ENCODE peak calls at places on chromosomes 16 and 17, in nine cellular contexts. L is EL, H is NCI-H774, N is EH, I is choroid plexus epithelial cell, V is RKO, Q is caudate nucleus, P is NCI-H1694, Y is SK-N-SH. A is an unnamed sample.

GRCh38 chr16:19524866-19525723 is 1.4 kb downstream of the CCP110 start:
- DNase-seq in L (peak; percentile 14), H (no peak), N (peak; percentile 9), I (no peak), V (peak; percentile 51), Q (no peak), P (no peak), Y (peak; percentile 28), A (no peak)

GRCh38 chr17:7017827-7018200 is 5.0 kb upstream of the BCL6B start:
- DNase-seq in L (no peak), H (no peak), N (no peak), I (no peak), V (no peak), Q (no peak), P (no peak), Y (no peak), A (no peak)

GRCh38 chr16:89179656-89180315 is 8.2 kb downstream of the CDH15 start:
- DNase-seq in L (no peak), H (no peak), N (no peak), I (no peak), V (no peak), Q (no peak), P (no peak), Y (no peak), A (no peak)

GRCh38 chr16:27417047-27417671 is 15.2 kb downstream of the IL21R start:
- DNase-seq in L (no peak), H (no peak), N (no peak), I (no peak), V (no peak), Q (no peak), P (no peak), Y (no peak), A (no peak)

GRCh38 chr17:56674401-56674925 is 81.0 kb downstream of the NOG start:
- DNase-seq in L (no peak), H (no peak), N (no peak), I (no peak), V (no peak), Q (no peak), P (no peak), Y (no peak), A (no peak)

GRCh38 chr16:3170440-3171180 is 17.4 kb upstream of the OR1F1 start:
- DNase-seq in L (no peak), H (no peak), N (no peak), I (no peak), V (no peak), Q (no peak), P (no peak), Y (no peak), A (no peak)

GRCh38 chr17:76353599-76354316 is at the start of gene PRPSAP1:
- DNase-seq in L (peak; percentile 93), H (peak; percentile 98), N (peak; percentile 92), I (peak; percentile 93), V (peak; percentile 93), Q (peak; percentile 94), P (peak; percentile 79), Y (peak; percentile 97), A (peak; percentile 88)

GRCh38 chr16:2462031-2462866 is 2.3 kb downstream of the TEDC2 start:
- DNase-seq in L (no peak), H (no peak), N (no peak), I (no peak), V (no peak), Q (no peak), P (no peak), Y (no peak), A (no peak)

GRCh38 chr17:47862621-47863440 is 11.9 kb upstream of the SP6 start:
- DNase-seq in L (peak; percentile 92), H (no peak), N (peak; percentile 91), I (peak; percentile 62), V (peak; percentile 90), Q (no peak), P (no peak), Y (no peak), A (no peak)

GRCh38 chr16:30748634-30749445 is 615 bp downstream of the PHKG2 start:
- DNase-seq in L (peak; percentile 56), H (no peak), N (peak; percentile 60), I (peak; percentile 57), V (peak; percentile 76), Q (no peak), P (no peak), Y (peak; percentile 80), A (peak; percentile 45)

GRCh38 chr16:57916735-57917450 is 54.0 kb downstream of the CNGB1 start:
- DNase-seq in L (peak; percentile 25), H (no peak), N (no peak), I (peak; percentile 28), V (peak; percentile 51), Q (no peak), P (no peak), Y (no peak), A (no peak)

GRCh38 chr17:70365098-70365583 is 195.8 kb downstream of the KCNJ2 start:
- DNase-seq in L (peak; percentile 48), H (no peak), N (no peak), I (peak; percentile 93), V (no peak), Q (no peak), P (no peak), Y (no peak), A (no peak)

GRCh38 chr16:85382717-85383118 is 230.4 kb upstream of the GSE1 start:
- DNase-seq in L (no peak), H (no peak), N (no peak), I (no peak), V (no peak), Q (no peak), P (no peak), Y (no peak), A (no peak)

GRCh38 chr16:89697161-89697615 is 4.3 kb downstream of the SPATA2L start:
- DNase-seq in L (no peak), H (no peak), N (no peak), I (no peak), V (no peak), Q (no peak), P (no peak), Y (peak; percentile 50), A (no peak)

GRCh38 chr17:67004191-67004590 is 39.7 kb downstream of the CACNG4 start:
- DNase-seq in L (no peak), H (no peak), N (no peak), I (no peak), V (no peak), Q (no peak), P (no peak), Y (no peak), A (no peak)

GRCh38 chr17:64196626-64197025 is 66.4 kb downstream of the TEX2 start:
- DNase-seq in L (peak; percentile 88), H (no peak), N (peak; percentile 91), I (peak; percentile 85), V (peak; percentile 12), Q (no peak), P (no peak), Y (no peak), A (no peak)

GRCh38 chr17:58303981-58304734 is 23.4 kb upstream of the MPO start:
- DNase-seq in L (peak; percentile 45), H (peak; percentile 25), N (peak; percentile 51), I (peak; percentile 62), V (peak; percentile 49), Q (peak; percentile 56), P (peak; percentile 78), Y (peak; percentile 93), A (peak; percentile 44)

GRCh38 chr17:81508639-81509047 is 4.0 kb downstream of the ACTG1 start:
- DNase-seq in L (peak; percentile 78), H (no peak), N (peak; percentile 67), I (peak; percentile 47), V (no peak), Q (no peak), P (no peak), Y (no peak), A (peak; percentile 53)